ENCODE peak calls at places on chromosomes 6 and 20, in nine cellular contexts. One of them, this sample, is unnamed.

GRCh38 chr6:24255676-24256075 is 102.2 kb downstream of the DCDC2 start:
- DNase-seq in OCI-LY7: no peak
- DNase-seq in heart right ventricle: no peak
- DNase-seq in amniotic stem cell: no peak
- DNase-seq in skeletal muscle cell: no peak
- DNase-seq in psoas muscle: no peak
- DNase-seq in cerebellum: no peak
- DNase-seq in HEK293T: no peak
- DNase-seq in GM13976: peak; percentile 16
- DNase-seq in this sample: no peak

GRCh38 chr20:40293740-40294139 is 395.3 kb downstream of the MAFB start:
- DNase-seq in OCI-LY7: no peak
- DNase-seq in heart right ventricle: no peak
- DNase-seq in amniotic stem cell: no peak
- DNase-seq in skeletal muscle cell: no peak
- DNase-seq in psoas muscle: no peak
- DNase-seq in cerebellum: no peak
- DNase-seq in HEK293T: no peak
- DNase-seq in GM13976: no peak
- DNase-seq in this sample: no peak

GRCh38 chr6:147046131-147046530 is 158.1 kb upstream of the STXBP5 start:
- DNase-seq in OCI-LY7: no peak
- DNase-seq in heart right ventricle: no peak
- DNase-seq in amniotic stem cell: no peak
- DNase-seq in skeletal muscle cell: no peak
- DNase-seq in psoas muscle: no peak
- DNase-seq in cerebellum: peak; percentile 75
- DNase-seq in HEK293T: no peak
- DNase-seq in GM13976: no peak
- DNase-seq in this sample: no peak

GRCh38 chr6:2959909-2960719 is 11.3 kb downstream of the SERPINB6 start:
- DNase-seq in OCI-LY7: no peak
- DNase-seq in heart right ventricle: no peak
- DNase-seq in amniotic stem cell: peak; percentile 68
- DNase-seq in skeletal muscle cell: peak; percentile 42
- DNase-seq in psoas muscle: no peak
- DNase-seq in cerebellum: no peak
- DNase-seq in HEK293T: no peak
- DNase-seq in GM13976: no peak
- DNase-seq in this sample: no peak

GRCh38 chr6:111583986-111584385 is 21.7 kb downstream of the TRAF3IP2 start:
- DNase-seq in OCI-LY7: no peak
- DNase-seq in heart right ventricle: no peak
- DNase-seq in amniotic stem cell: no peak
- DNase-seq in skeletal muscle cell: no peak
- DNase-seq in psoas muscle: no peak
- DNase-seq in cerebellum: no peak
- DNase-seq in HEK293T: no peak
- DNase-seq in GM13976: no peak
- DNase-seq in this sample: no peak

GRCh38 chr20:51004305-51004727 is 18.6 kb downstream of the KCNG1 start:
- DNase-seq in OCI-LY7: no peak
- DNase-seq in heart right ventricle: no peak
- DNase-seq in amniotic stem cell: no peak
- DNase-seq in skeletal muscle cell: no peak
- DNase-seq in psoas muscle: no peak
- DNase-seq in cerebellum: no peak
- DNase-seq in HEK293T: no peak
- DNase-seq in GM13976: no peak
- DNase-seq in this sample: no peak

GRCh38 chr6:73451166-73452106 is 661 bp downstream of the CGAS start:
- DNase-seq in OCI-LY7: peak; percentile 29
- DNase-seq in heart right ventricle: peak; percentile 46
- DNase-seq in amniotic stem cell: peak; percentile 35
- DNase-seq in skeletal muscle cell: no peak
- DNase-seq in psoas muscle: peak; percentile 51
- DNase-seq in cerebellum: no peak
- DNase-seq in HEK293T: no peak
- DNase-seq in GM13976: peak; percentile 66
- DNase-seq in this sample: peak; percentile 80

GRCh38 chr6:15823838-15824414 is 161.1 kb upstream of the DTNBP1 start:
- DNase-seq in OCI-LY7: no peak
- DNase-seq in heart right ventricle: no peak
- DNase-seq in amniotic stem cell: no peak
- DNase-seq in skeletal muscle cell: no peak
- DNase-seq in psoas muscle: no peak
- DNase-seq in cerebellum: no peak
- DNase-seq in HEK293T: no peak
- DNase-seq in GM13976: peak; percentile 50
- DNase-seq in this sample: no peak

GRCh38 chr6:101435028-101435427 is 41.5 kb downstream of the GRIK2 start:
- DNase-seq in OCI-LY7: no peak
- DNase-seq in heart right ventricle: no peak
- DNase-seq in amniotic stem cell: no peak
- DNase-seq in skeletal muscle cell: no peak
- DNase-seq in psoas muscle: no peak
- DNase-seq in cerebellum: no peak
- DNase-seq in HEK293T: no peak
- DNase-seq in GM13976: no peak
- DNase-seq in this sample: no peak

GRCh38 chr6:81894788-81895221 is 142.3 kb upstream of the TENT5A start:
- DNase-seq in OCI-LY7: no peak
- DNase-seq in heart right ventricle: peak; percentile 47
- DNase-seq in amniotic stem cell: no peak
- DNase-seq in skeletal muscle cell: no peak
- DNase-seq in psoas muscle: no peak
- DNase-seq in cerebellum: peak; percentile 36
- DNase-seq in HEK293T: no peak
- DNase-seq in GM13976: no peak
- DNase-seq in this sample: no peak

GRCh38 chr6:100281471-100281878 is 183.2 kb downstream of the SIM1 start:
- DNase-seq in OCI-LY7: no peak
- DNase-seq in heart right ventricle: no peak
- DNase-seq in amniotic stem cell: no peak
- DNase-seq in skeletal muscle cell: no peak
- DNase-seq in psoas muscle: no peak
- DNase-seq in cerebellum: no peak
- DNase-seq in HEK293T: no peak
- DNase-seq in GM13976: no peak
- DNase-seq in this sample: no peak

GRCh38 chr6:21079468-21080048 is 514.0 kb upstream of the SOX4 start:
- DNase-seq in OCI-LY7: no peak
- DNase-seq in heart right ventricle: no peak
- DNase-seq in amniotic stem cell: no peak
- DNase-seq in skeletal muscle cell: no peak
- DNase-seq in psoas muscle: no peak
- DNase-seq in cerebellum: no peak
- DNase-seq in HEK293T: no peak
- DNase-seq in GM13976: no peak
- DNase-seq in this sample: no peak

GRCh38 chr6:5082487-5083306 is 2.4 kb upstream of the PPP1R3G start:
- DNase-seq in OCI-LY7: no peak
- DNase-seq in heart right ventricle: no peak
- DNase-seq in amniotic stem cell: peak; percentile 65
- DNase-seq in skeletal muscle cell: peak; percentile 54
- DNase-seq in psoas muscle: peak; percentile 51
- DNase-seq in cerebellum: no peak
- DNase-seq in HEK293T: no peak
- DNase-seq in GM13976: no peak
- DNase-seq in this sample: no peak

GRCh38 chr20:44771172-44771535 is 25.5 kb downstream of the KCNK15 start:
- DNase-seq in OCI-LY7: no peak
- DNase-seq in heart right ventricle: no peak
- DNase-seq in amniotic stem cell: no peak
- DNase-seq in skeletal muscle cell: no peak
- DNase-seq in psoas muscle: no peak
- DNase-seq in cerebellum: no peak
- DNase-seq in HEK293T: no peak
- DNase-seq in GM13976: no peak
- DNase-seq in this sample: no peak

GRCh38 chr6:14921878-14922277 is 324.0 kb upstream of the JARID2 start:
- DNase-seq in OCI-LY7: no peak
- DNase-seq in heart right ventricle: no peak
- DNase-seq in amniotic stem cell: no peak
- DNase-seq in skeletal muscle cell: no peak
- DNase-seq in psoas muscle: no peak
- DNase-seq in cerebellum: no peak
- DNase-seq in HEK293T: no peak
- DNase-seq in GM13976: no peak
- DNase-seq in this sample: no peak

GRCh38 chr6:128882991-128883571 is at the start of gene LAMA2:
- DNase-seq in OCI-LY7: no peak
- DNase-seq in heart right ventricle: peak; percentile 88
- DNase-seq in amniotic stem cell: peak; percentile 9
- DNase-seq in skeletal muscle cell: peak; percentile 33
- DNase-seq in psoas muscle: peak; percentile 88
- DNase-seq in cerebellum: peak; percentile 15
- DNase-seq in HEK293T: peak; percentile 48
- DNase-seq in GM13976: no peak
- DNase-seq in this sample: peak; percentile 86

GRCh38 chr6:81761197-81761596 is 8.7 kb upstream of the TENT5A start:
- DNase-seq in OCI-LY7: no peak
- DNase-seq in heart right ventricle: no peak
- DNase-seq in amniotic stem cell: peak; percentile 12
- DNase-seq in skeletal muscle cell: no peak
- DNase-seq in psoas muscle: no peak
- DNase-seq in cerebellum: no peak
- DNase-seq in HEK293T: no peak
- DNase-seq in GM13976: no peak
- DNase-seq in this sample: no peak

GRCh38 chr6:39830444-39830843 is 38.3 kb downstream of the DAAM2 start:
- DNase-seq in OCI-LY7: no peak
- DNase-seq in heart right ventricle: peak; percentile 65
- DNase-seq in amniotic stem cell: no peak
- DNase-seq in skeletal muscle cell: no peak
- DNase-seq in psoas muscle: no peak
- DNase-seq in cerebellum: no peak
- DNase-seq in HEK293T: no peak
- DNase-seq in GM13976: no peak
- DNase-seq in this sample: no peak

GRCh38 chr6:95576621-95577316 is 566 bp upstream of the MANEA start:
- DNase-seq in OCI-LY7: peak; percentile 41
- DNase-seq in heart right ventricle: no peak
- DNase-seq in amniotic stem cell: no peak
- DNase-seq in skeletal muscle cell: no peak
- DNase-seq in psoas muscle: no peak
- DNase-seq in cerebellum: no peak
- DNase-seq in HEK293T: no peak
- DNase-seq in GM13976: peak; percentile 19
- DNase-seq in this sample: no peak

GRCh38 chr6:161498359-161498758 is 224.5 kb upstream of the AGPAT4 start:
- DNase-seq in OCI-LY7: no peak
- DNase-seq in heart right ventricle: no peak
- DNase-seq in amniotic stem cell: no peak
- DNase-seq in skeletal muscle cell: peak; percentile 79
- DNase-seq in psoas muscle: no peak
- DNase-seq in cerebellum: no peak
- DNase-seq in HEK293T: peak; percentile 50
- DNase-seq in GM13976: no peak
- DNase-seq in this sample: no peak